ENCODE peak calls at places on chromosomes 6 and 20, in six cellular contexts. K is body of pancreas, W is mucosa of descending colon, L is mammary epithelial cell, R is fibroblast of lung, P is adrenal gland. B is an unnamed sample.
A peak's percentile ranks its signal among the peaks of the same experiment; 100 is the strongest.

GRCh38 chr20:13128173-13128572 is 92.9 kb upstream of the ISM1 start:
- DNase-seq in K (no peak), W (no peak), L (no peak), R (no peak), P (no peak), B (no peak)

GRCh38 chr6:157092736-157093135 is 230.6 kb downstream of the TMEM242 start:
- DNase-seq in K (no peak), W (no peak), L (no peak), R (peak; percentile 27), P (no peak), B (no peak)

GRCh38 chr6:38149526-38149925 is 330.0 kb downstream of the ZFAND3 start:
- DNase-seq in K (peak; percentile 48), W (no peak), L (no peak), R (peak; percentile 51), P (no peak), B (no peak)

GRCh38 chr20:17077030-17077429 is 149.8 kb upstream of the PCSK2 start:
- DNase-seq in K (peak; percentile 10), W (no peak), L (no peak), R (no peak), P (no peak), B (no peak)

GRCh38 chr20:4465855-4466545 is 255.7 kb upstream of the PRND start:
- DNase-seq in K (no peak), W (no peak), L (no peak), R (peak; percentile 71), P (no peak), B (no peak)

GRCh38 chr6:40325791-40326190 is 261.4 kb downstream of the LRFN2 start:
- DNase-seq in K (no peak), W (no peak), L (no peak), R (no peak), P (no peak), B (no peak)

GRCh38 chr6:45845546-45845945 is 170.1 kb downstream of the CLIC5 start:
- DNase-seq in K (no peak), W (no peak), L (peak; percentile 48), R (peak; percentile 65), P (no peak), B (peak; percentile 52)

GRCh38 chr6:106692112-106692822 is 62.9 kb downstream of the QRSL1 start:
- DNase-seq in K (peak; percentile 88), W (no peak), L (peak; percentile 70), R (peak; percentile 77), P (peak; percentile 84), B (peak; percentile 65)

GRCh38 chr6:116217069-116217468 is 36.8 kb downstream of the TSPYL4 start:
- DNase-seq in K (no peak), W (no peak), L (peak; percentile 29), R (peak; percentile 32), P (no peak), B (peak; percentile 58)

GRCh38 chr20:13771853-13772453 is 12.8 kb downstream of the ESF1 start:
- DNase-seq in K (no peak), W (no peak), L (no peak), R (peak; percentile 15), P (no peak), B (peak; percentile 40)

GRCh38 chr20:39291301-39291700 is 329.2 kb downstream of the DHX35 start:
- DNase-seq in K (no peak), W (no peak), L (no peak), R (peak; percentile 81), P (peak; percentile 84), B (no peak)

GRCh38 chr20:37736132-37736531 is 42.3 kb downstream of the CTNNBL1 start:
- DNase-seq in K (no peak), W (no peak), L (no peak), R (no peak), P (no peak), B (no peak)

GRCh38 chr6:53623497-53623896 is 42.1 kb downstream of the KLHL31 start:
- DNase-seq in K (no peak), W (no peak), L (peak; percentile 83), R (peak; percentile 84), P (no peak), B (peak; percentile 77)

GRCh38 chr20:16947346-16947943 is 199.3 kb downstream of the OTOR start:
- DNase-seq in K (no peak), W (no peak), L (no peak), R (peak; percentile 66), P (peak; percentile 23), B (no peak)

GRCh38 chr20:24507182-24507853 is 37.9 kb downstream of the SYNDIG1 start:
- DNase-seq in K (no peak), W (no peak), L (peak; percentile 85), R (no peak), P (no peak), B (peak; percentile 27)

GRCh38 chr20:57412347-57413029 is 21.3 kb downstream of the RBM38 start:
- DNase-seq in K (no peak), W (no peak), L (no peak), R (no peak), P (no peak), B (no peak)

GRCh38 chr6:111503194-111503593 is 20.2 kb upstream of the REV3L start:
- DNase-seq in K (no peak), W (no peak), L (no peak), R (peak; percentile 65), P (no peak), B (no peak)

GRCh38 chr6:44464527-44465310 is 77.2 kb downstream of the CDC5L start:
- DNase-seq in K (peak; percentile 26), W (no peak), L (no peak), R (peak; percentile 72), P (peak; percentile 90), B (no peak)

GRCh38 chr6:112618796-112619195 is 271.7 kb downstream of the RFPL4B start:
- DNase-seq in K (no peak), W (no peak), L (no peak), R (peak; percentile 12), P (no peak), B (no peak)

GRCh38 chr6:108383967-108384366 is 89.1 kb downstream of the AFG1L start:
- DNase-seq in K (no peak), W (no peak), L (peak; percentile 68), R (no peak), P (no peak), B (peak; percentile 62)

DNA sequence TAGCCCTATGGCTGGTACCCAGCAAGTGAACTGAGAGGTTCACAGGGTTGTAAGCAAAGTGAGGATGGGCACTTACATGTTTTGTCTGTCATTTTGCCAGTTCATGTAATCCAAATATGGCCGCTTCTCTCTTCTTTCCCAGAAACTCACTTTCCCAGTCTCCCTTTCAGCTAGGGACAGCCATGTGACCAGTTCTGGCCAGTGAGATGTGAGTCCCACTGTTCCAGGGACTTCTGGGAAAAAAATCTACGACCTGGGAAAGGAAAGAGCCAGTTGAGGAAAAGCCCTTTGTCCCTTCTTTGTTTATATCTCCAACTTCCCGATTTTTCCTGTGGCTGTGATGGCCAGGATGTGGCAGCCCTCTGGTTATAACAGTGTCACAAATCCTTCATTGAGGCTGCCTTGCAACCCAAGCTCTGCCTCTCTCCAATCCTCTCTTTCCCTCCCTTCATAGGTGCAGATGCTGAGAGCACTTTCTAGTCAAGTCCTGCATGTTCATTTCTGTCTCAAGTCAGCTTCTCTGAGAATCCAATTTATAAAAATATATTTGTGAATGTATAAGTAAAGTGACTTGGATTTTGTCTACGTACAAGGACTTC is 148.6 kb upstream of the ZFP64 start:
- DNase-seq in K (no peak), W (no peak), L (no peak), R (no peak), P (no peak), B (no peak)
- H3K4me3 ChIP-seq in K (no peak overlapping the region), W (no peak overlapping the region), L (no peak overlapping the region), R (no peak overlapping the region), P (no peak overlapping the region), B (no peak overlapping the region)

GRCh38 chr6:7135755-7136154 is 28.0 kb downstream of the RREB1 start:
- DNase-seq in K (no peak), W (no peak), L (no peak), R (no peak), P (no peak), B (no peak)

GRCh38 chr6:7138921-7139358 is 31.2 kb downstream of the RREB1 start:
- DNase-seq in K (peak; percentile 86), W (peak; percentile 74), L (peak; percentile 49), R (no peak), P (no peak), B (peak; percentile 50)

GRCh38 chr6:7136859-7137334 is 29.1 kb downstream of the RREB1 start:
- DNase-seq in K (no peak), W (no peak), L (no peak), R (no peak), P (no peak), B (no peak)

GRCh38 chr6:7138111-7138510 is 30.4 kb downstream of the RREB1 start:
- DNase-seq in K (no peak), W (no peak), L (no peak), R (no peak), P (no peak), B (no peak)

DNA sequence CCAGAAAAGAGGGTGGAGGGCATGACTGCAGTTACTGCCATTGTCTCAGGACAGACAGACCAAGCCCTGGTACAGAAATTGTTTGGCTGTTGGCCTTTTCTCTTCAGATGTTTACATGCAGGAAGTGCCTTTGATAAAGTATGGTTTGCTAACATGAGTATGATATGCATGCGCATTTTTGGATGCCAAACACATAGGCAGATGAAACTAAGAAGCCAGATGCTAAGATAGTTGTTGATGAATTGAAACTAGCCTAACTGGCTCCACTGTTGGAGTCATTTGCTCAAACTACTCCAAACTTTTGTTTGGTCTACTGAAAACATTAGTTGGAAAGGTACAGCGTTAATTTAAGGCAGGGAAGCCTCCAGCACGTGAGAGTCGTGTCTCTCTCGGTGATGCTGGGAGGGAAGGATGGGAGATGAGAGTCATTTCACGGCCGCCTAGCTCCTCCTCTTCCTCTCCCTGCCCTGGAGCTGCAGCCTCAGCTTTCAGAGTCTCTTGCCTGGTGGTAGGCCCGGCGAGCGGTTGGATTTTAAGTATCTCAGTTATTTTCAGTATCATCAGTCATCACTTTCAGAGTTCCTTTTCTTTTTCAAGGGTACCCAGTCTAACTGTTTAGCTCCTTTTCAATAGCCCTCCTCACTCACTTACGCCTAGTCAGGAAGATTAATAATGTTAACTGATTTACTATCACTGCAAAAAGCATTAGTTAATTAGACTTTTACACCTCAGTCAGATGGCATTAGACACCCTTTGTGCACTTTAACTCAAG is 29.8 kb downstream of the RREB1 start:
- DNase-seq in K (no peak), W (peak; percentile 73), L (peak; percentile 61), R (peak; percentile 71), P (peak; percentile 84), B (no peak)
- H3K4me3 ChIP-seq in K (no peak overlapping the region), W (no peak overlapping the region), L (no peak overlapping the region), R (no peak overlapping the region), P (no peak overlapping the region), B (no peak overlapping the region)

DNA sequence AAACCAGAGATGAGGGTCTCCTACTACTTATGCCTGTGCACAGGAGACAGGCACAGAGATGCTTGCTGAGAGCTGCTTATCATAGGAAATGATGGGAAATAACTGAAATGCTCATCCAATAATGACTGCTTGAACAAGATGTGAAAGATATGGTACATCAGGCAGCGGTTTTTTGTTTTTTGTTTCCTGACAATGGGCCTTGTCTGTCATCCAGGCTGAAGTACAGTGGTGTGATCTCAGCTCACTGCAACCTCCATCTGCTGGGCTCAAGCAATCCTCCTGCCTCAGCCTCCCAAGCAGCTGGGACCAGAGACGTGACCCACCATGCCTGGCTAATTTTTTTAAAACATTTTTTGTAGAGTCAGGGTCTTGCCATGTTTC is 1.2 kb upstream of the RIPOR3 start:
- DNase-seq in K (no peak), W (no peak), L (no peak), R (no peak), P (no peak), B (no peak)
- H3K4me3 ChIP-seq in K (no peak overlapping the region), W (no peak overlapping the region), L (no peak overlapping the region), R (no peak overlapping the region), P (no peak overlapping the region), B (no peak overlapping the region)

DNA sequence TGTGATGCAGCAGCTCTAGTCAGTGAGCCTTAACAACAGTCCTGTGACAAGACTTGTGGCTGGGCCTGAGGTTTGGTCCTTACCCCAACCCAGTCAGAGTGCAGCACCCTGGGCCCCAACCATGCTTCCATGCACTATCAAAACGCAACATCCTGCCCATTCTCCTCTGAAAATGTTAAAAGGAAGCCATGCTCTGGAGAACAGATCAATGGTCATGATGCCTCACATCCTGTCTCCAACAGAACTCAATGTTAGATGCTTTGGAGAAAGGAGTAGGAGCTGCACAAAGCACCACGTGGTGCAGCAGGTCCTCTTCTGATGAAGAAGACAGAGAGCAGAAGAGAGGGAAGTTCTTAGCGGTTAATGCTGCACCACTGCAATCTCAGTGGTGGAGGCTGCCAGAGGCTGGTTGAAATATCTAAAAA is 41.9 kb downstream of the TRAM2 start:
- DNase-seq in K (no peak), W (no peak), L (no peak), R (no peak), P (no peak), B (no peak)
- H3K4me3 ChIP-seq in K (no peak overlapping the region), W (no peak overlapping the region), L (no peak overlapping the region), R (no peak overlapping the region), P (no peak overlapping the region), B (no peak overlapping the region)